ENCODE peak calls at places on chromosomes 16 and 17, in seven cellular contexts. Y, L, S, F, U, I and N are unnamed samples.

GRCh38 chr17:6450926-6451717 is 6.9 kb downstream of the PIMREG start:
- DNase-seq in F (no peak), U (no peak), L (no peak), I (no peak), S (no peak), Y (no peak), N (no peak)

GRCh38 chr16:24536671-24537070 is 2.7 kb upstream of the RBBP6 start:
- DNase-seq in Y (no peak), L (no peak), U (no peak), S (no peak), F (no peak), I (no peak), N (no peak)

GRCh38 chr16:12231666-12232065 is 255.1 kb downstream of the SNX29 start:
- DNase-seq in U (no peak), I (no peak), L (no peak), Y (no peak), F (no peak), S (no peak), N (no peak)

GRCh38 chr17:2975469-2975958 is 87.9 kb downstream of the OR1D5 start:
- DNase-seq in F (peak; percentile 82), S (no peak), U (peak; percentile 40), I (no peak), Y (no peak), L (peak; percentile 42), N (no peak)

GRCh38 chr17:39740357-39741111 is 2.8 kb downstream of the GRB7 start:
- DNase-seq in F (no peak), U (peak; percentile 60), I (no peak), S (peak; percentile 86), L (peak; percentile 49), Y (peak; percentile 52), N (no peak)

GRCh38 chr17:40602445-40603443 is 37.5 kb upstream of the CCR7 start:
- DNase-seq in S (no peak), U (no peak), L (no peak), F (no peak), Y (no peak), I (peak; percentile 79), N (peak; percentile 65)

GRCh38 chr16:89655062-89655643 is 2.4 kb downstream of the CHMP1A start:
- DNase-seq in S (no peak), U (no peak), F (no peak), L (no peak), I (no peak), Y (no peak), N (peak; percentile 14)

GRCh38 chr17:77734371-77735050 is 224.0 kb upstream of the TNRC6C start:
- DNase-seq in I (no peak), Y (peak; percentile 98), S (no peak), L (peak; percentile 57), F (no peak), U (peak; percentile 78), N (no peak)

GRCh38 chr16:661184-661821 is 6.6 kb upstream of the RHOT2 start:
- DNase-seq in F (no peak), S (no peak), I (no peak), Y (no peak), U (no peak), L (no peak), N (no peak)

GRCh38 chr16:23160082-23160481 is 10.8 kb upstream of the USP31 start:
- DNase-seq in F (no peak), U (no peak), Y (no peak), I (no peak), L (no peak), S (no peak), N (no peak)

GRCh38 chr16:86730597-86730996 is 152.2 kb downstream of the FOXL1 start:
- DNase-seq in U (no peak), I (no peak), S (no peak), F (no peak), Y (no peak), L (no peak), N (no peak)

GRCh38 chr17:55587608-55588139 is 76.4 kb upstream of the SMIM36 start:
- DNase-seq in Y (peak; percentile 68), L (no peak), S (no peak), I (no peak), F (no peak), U (no peak), N (no peak)

GRCh38 chr16:8831450-8832382 is 34.1 kb downstream of the PMM2 start:
- DNase-seq in S (no peak), I (no peak), Y (no peak), F (no peak), U (no peak), L (no peak), N (no peak)

DNA sequence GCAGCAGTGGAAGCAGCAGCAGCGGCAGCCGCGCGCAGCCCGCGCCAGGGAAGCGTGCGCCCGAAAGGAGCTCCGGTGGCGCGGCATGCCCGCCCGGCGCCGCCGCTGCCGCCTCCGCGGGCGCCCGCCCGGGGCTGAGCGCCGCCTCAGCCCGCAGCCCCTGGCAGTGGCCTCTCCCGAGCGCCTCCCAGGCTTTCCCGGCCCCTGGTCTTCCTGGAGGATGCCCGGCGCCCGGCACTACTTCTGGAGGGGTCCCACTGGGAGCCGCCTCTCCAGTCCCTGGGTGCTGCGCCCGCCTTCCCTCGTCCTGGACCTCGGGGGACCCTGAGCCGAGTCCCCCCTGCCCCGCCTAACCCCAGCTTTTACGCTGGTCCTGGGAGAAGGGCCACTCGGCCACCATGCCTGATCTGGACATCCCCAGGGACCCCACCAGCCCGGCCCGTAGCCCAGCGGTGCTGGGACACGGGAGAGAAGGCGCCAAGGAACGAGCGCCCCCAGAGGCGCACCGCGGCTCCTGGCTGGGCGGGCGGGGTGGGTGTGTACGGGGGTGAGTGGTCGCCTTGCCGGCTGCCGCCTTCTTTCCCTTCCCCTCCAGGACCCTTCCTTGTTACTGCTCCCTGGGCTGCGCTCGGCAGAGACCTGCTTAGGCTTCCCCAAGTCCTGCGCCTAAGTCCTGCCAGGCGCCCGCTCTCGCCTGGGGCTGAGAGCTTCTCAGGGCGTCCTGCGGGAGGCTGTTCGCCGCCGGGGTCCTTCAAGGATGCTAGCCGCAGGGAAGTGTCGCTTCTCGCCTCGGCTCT is 713 bp downstream of the ASIC2 start:
- DNase-seq in Y (peak; percentile 65), L (no peak), U (peak; percentile 26), F (peak; percentile 25), I (no peak), S (peak; percentile 33), N (no peak)
- H3K27me3 ChIP-seq in Y (peaks cover 4% of the 10 kb centered on the region), L (no peaks in the 10 kb centered on the region), U (peaks cover 67% of the 10 kb centered on the region), F (peaks cover 10% of the 10 kb centered on the region), I (peaks cover 4% of the 10 kb centered on the region), S (no peaks in the 10 kb centered on the region), N (peaks cover 7% of the 10 kb centered on the region)

GRCh38 chr16:57627184-57627871 is 1.1 kb upstream of the ADGRG1 start:
- DNase-seq in U (no peak), F (peak; percentile 44), S (peak; percentile 70), L (no peak), Y (peak; percentile 50), I (peak; percentile 13), N (no peak)
- H3K4me3 ChIP-seq in U (no peak overlapping the region), F (no peak overlapping the region), S (no peak overlapping the region), L (no peak overlapping the region), Y (no peak overlapping the region), I (no peak overlapping the region), N (no peak overlapping the region)

GRCh38 chr16:70696952-70697600 is 11.2 kb upstream of the MTSS2 start:
- DNase-seq in S (peak; percentile 91), I (peak; percentile 67), F (no peak), U (peak; percentile 30), L (no peak), Y (no peak), N (no peak)
- H3K4me1 ChIP-seq in S (peaks cover 63% of the 10 kb centered on the region), I (peaks cover 38% of the 10 kb centered on the region), F (peaks cover 44% of the 10 kb centered on the region), U (peaks cover 54% of the 10 kb centered on the region), L (no peaks in the 10 kb centered on the region), Y (peaks cover 28% of the 10 kb centered on the region), N (peaks cover 20% of the 10 kb centered on the region)

DNA sequence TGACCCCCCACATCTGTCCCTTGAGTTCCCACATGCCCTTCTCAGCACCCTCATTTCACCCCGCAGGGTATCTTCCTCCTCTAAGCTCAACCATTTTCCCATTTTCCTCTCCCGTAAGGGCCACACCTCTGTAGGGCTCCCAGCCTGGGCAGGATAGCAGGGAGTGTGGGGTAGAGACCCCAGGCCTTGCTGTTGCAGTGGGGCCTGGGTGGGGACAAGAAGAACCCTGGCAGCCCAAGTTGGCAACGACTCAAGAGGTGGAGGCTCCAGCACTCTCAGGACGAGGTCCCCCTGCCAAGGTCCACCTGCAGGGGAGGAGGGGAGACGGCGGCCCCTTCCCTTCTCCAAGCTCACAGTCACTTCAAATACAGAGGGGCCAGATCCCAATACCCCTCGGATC is 2.0 kb upstream of the TMEM92 start:
- DNase-seq in U (peak; percentile 11), L (no peak), Y (no peak), S (no peak), I (no peak), F (no peak), N (no peak)
- H3K27me3 ChIP-seq in U (peaks cover 11% of the 10 kb centered on the region), L (no peaks in the 10 kb centered on the region), Y (no peaks in the 10 kb centered on the region), S (no peaks in the 10 kb centered on the region), I (peaks cover 3% of the 10 kb centered on the region), F (no peaks in the 10 kb centered on the region), N (peaks cover 5% of the 10 kb centered on the region)

DNA sequence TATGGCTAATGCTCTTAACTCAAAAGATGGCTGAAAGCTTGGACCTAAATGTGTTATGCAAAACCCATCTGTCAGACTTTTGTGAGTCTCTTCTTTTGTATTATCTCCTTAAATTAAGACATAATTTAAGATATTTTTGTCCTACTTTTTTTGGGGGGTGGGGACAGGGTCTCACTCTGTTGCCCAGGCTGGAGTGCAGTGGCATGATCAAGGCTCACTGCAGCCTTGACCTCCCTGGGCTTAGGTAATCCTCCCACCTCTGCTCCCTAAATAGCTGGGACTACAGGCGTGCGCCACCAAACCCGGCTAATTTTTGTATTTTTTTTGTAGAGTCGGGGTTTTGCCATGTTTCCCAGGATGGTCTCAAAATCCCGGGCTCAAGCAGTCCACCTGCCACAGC is 7.1 kb downstream of the CLTC start:
- DNase-seq in I (no peak), S (no peak), Y (no peak), L (no peak), F (no peak), U (no peak), N (no peak)
- H3K4me3 ChIP-seq in I (no peak overlapping the region), S (no peak overlapping the region), Y (no peak overlapping the region), L (no peak overlapping the region), F (no peak overlapping the region), U (no peak overlapping the region), N (no peak overlapping the region)

DNA sequence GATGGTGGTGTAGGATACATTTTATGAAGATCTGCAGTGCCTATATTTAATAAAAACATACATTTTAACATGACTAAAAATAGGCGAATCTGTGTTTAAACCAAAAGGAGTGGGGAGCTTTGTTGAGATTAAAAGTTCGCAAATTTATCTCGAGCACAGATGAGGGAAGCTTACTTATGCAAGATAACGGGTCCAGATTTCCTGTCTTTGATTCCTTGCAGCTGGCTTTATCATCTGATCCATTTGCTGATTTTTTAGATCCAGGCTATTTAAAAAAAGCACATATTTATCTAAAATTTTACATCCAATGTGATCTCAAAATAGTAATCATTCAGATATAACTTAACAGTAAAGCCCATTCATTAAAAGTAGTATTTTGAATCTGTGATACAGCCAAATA is 57.0 kb upstream of the INTS2 start:
- DNase-seq in U (no peak), Y (no peak), S (no peak), I (no peak), F (no peak), L (no peak), N (no peak)
- H3K4me1 ChIP-seq in U (no peaks in the 10 kb centered on the region), Y (no peaks in the 10 kb centered on the region), S (no peaks in the 10 kb centered on the region), I (no peaks in the 10 kb centered on the region), F (no peaks in the 10 kb centered on the region), L (no peaks in the 10 kb centered on the region), N (no peaks in the 10 kb centered on the region)